ENCODE peak calls at places on chromosomes 13 and 19, in six cellular contexts. R, F, C, H, O and W are unnamed samples.

GRCh38 chr13:79548886-79549285 is 67.9 kb downstream of the NDFIP2 start:
- DNase-seq in R (peak), F (no peak), C (peak), H (no peak), O (no peak), W (no peak)

GRCh38 chr19:34508540-34508939 is 27.0 kb downstream of the WTIP start:
- DNase-seq in R (peak), F (no peak), C (no peak), H (no peak), O (no peak), W (peak)

GRCh38 chr19:38799104-38799503 is 10.1 kb downstream of the LGALS7B start:
- DNase-seq in R (no peak), F (no peak), C (no peak), H (no peak), O (no peak), W (no peak)

GRCh38 chr19:19406878-19407639 is 1.6 kb downstream of the GATAD2A start:
- DNase-seq in R (peak), F (no peak), C (no peak), H (peak), O (no peak), W (no peak)

GRCh38 chr13:43111887-43112400 is 88.6 kb downstream of the DNAJC15 start:
- DNase-seq in R (no peak), F (no peak), C (no peak), H (no peak), O (no peak), W (no peak)

GRCh38 chr13:51057001-51057400 is 54.1 kb downstream of the C13orf42 start:
- DNase-seq in R (no peak), F (no peak), C (no peak), H (no peak), O (no peak), W (no peak)

GRCh38 chr13:51838235-51838846 is 6.6 kb downstream of the TMEM272 start:
- DNase-seq in R (peak), F (no peak), C (no peak), H (no peak), O (no peak), W (no peak)

GRCh38 chr13:20024706-20025105 is 66.2 kb downstream of the ZMYM2 start:
- DNase-seq in R (no peak), F (no peak), C (no peak), H (no peak), O (no peak), W (no peak)

GRCh38 chr19:40139533-40140287 is 49.0 kb upstream of the ZNF780A start:
- DNase-seq in R (peak), F (no peak), C (peak), H (peak), O (no peak), W (no peak)

GRCh38 chr19:15885167-15885566 is 12.7 kb downstream of the CYP4F2 start:
- DNase-seq in R (no peak), F (no peak), C (no peak), H (no peak), O (no peak), W (no peak)

GRCh38 chr19:47998800-47999199 is 4.4 kb downstream of the ELSPBP1 start:
- DNase-seq in R (no peak), F (no peak), C (no peak), H (no peak), O (no peak), W (no peak)

GRCh38 chr19:31589109-31589508 is 239.9 kb upstream of the TSHZ3 start:
- DNase-seq in R (no peak), F (no peak), C (no peak), H (no peak), O (no peak), W (no peak)

GRCh38 chr13:39036212-39036611 is 1.7 kb downstream of the PROSER1 start:
- DNase-seq in R (peak), F (no peak), C (peak), H (no peak), O (no peak), W (peak)

GRCh38 chr13:21567714-21568113 is 36.3 kb downstream of the MICU2 start:
- DNase-seq in R (no peak), F (no peak), C (no peak), H (no peak), O (no peak), W (no peak)

GRCh38 chr19:39671739-39672363 is 16.1 kb downstream of the LGALS16 start:
- DNase-seq in R (peak), F (peak), C (peak), H (peak), O (no peak), W (peak)

GRCh38 chr19:17718988-17719711 is at the start of gene MAP1S:
- DNase-seq in R (peak), F (peak), C (peak), H (no peak), O (peak), W (peak)